ENCODE peak calls at places on chromosomes 16 and 17, in seven cellular contexts. X is psoas muscle, V is ovary, J is lower leg skin, A is stomach, M is astrocyte of the spinal cord, H is colonic mucosa. B is an unnamed sample.

GRCh38 chr16:3127745-3128144 is 7.1 kb upstream of the ZNF213 start:
- DNase-seq in M (no peak), X (no peak), A (no peak), H (no peak), V (no peak), J (no peak), B (no peak)

GRCh38 chr16:12124742-12125141 is 148.2 kb downstream of the SNX29 start:
- DNase-seq in M (no peak), V (no peak), J (no peak), H (no peak), A (no peak), X (no peak), B (no peak)

GRCh38 chr17:45782889-45783592 is 1.1 kb upstream of the CRHR1 start:
- DNase-seq in A (no peak), J (no peak), M (no peak), V (peak), X (peak), H (no peak), B (peak)

GRCh38 chr17:35245196-35245486 is 2.3 kb downstream of the SLFN5 start:
- DNase-seq in V (no peak), X (no peak), H (no peak), A (no peak), J (no peak), M (peak), B (no peak)

GRCh38 chr17:17719966-17720543 is 38.8 kb downstream of the RAI1 start:
- DNase-seq in A (no peak), H (no peak), X (no peak), J (no peak), V (no peak), M (no peak), B (no peak)

GRCh38 chr17:1720856-1721386 is 3.6 kb upstream of the WDR81 start:
- DNase-seq in A (peak), X (peak), H (peak), V (peak), M (peak), J (no peak), B (no peak)

GRCh38 chr17:35865412-35866355 is 3.0 kb downstream of the HEATR9 start:
- DNase-seq in H (no peak), J (no peak), V (no peak), X (no peak), A (no peak), M (peak), B (no peak)

GRCh38 chr16:87698241-87698640 is 67.5 kb downstream of the KLHDC4 start:
- DNase-seq in M (no peak), V (no peak), J (no peak), A (no peak), H (no peak), X (no peak), B (no peak)

GRCh38 chr16:71623597-71623996 is 2.4 kb upstream of the MARVELD3 start:
- DNase-seq in X (no peak), J (no peak), M (no peak), A (no peak), V (no peak), H (no peak), B (no peak)

GRCh38 chr17:66450008-66450856 is 147.8 kb downstream of the PRKCA start:
- DNase-seq in H (no peak), M (no peak), A (no peak), J (no peak), V (no peak), X (no peak), B (no peak)

GRCh38 chr16:51701025-51701424 is 550.0 kb upstream of the SALL1 start:
- DNase-seq in A (no peak), H (no peak), X (no peak), M (no peak), V (no peak), J (no peak), B (no peak)

GRCh38 chr17:7687072-7687907 is at the start of gene TP53:
- DNase-seq in H (peak), V (peak), A (peak), M (peak), X (peak), J (peak), B (no peak)

GRCh38 chr17:66667491-66668030 is 167.4 kb upstream of the CACNG5 start:
- DNase-seq in M (no peak), H (no peak), V (no peak), A (no peak), J (no peak), X (no peak), B (no peak)

GRCh38 chr16:46970089-46970488 is 3.4 kb downstream of the DNAJA2 start:
- DNase-seq in H (no peak), J (no peak), A (peak), M (no peak), X (peak), V (no peak), B (no peak)

GRCh38 chr17:77145635-77146632 is 5.2 kb downstream of the SEC14L1 start:
- DNase-seq in X (peak), V (no peak), H (peak), M (peak), J (peak), A (peak), B (no peak)

GRCh38 chr16:11075163-11075562 is 130.8 kb downstream of the CLEC16A start:
- DNase-seq in J (no peak), V (no peak), X (no peak), A (no peak), H (no peak), M (no peak), B (no peak)

GRCh38 chr16:22425036-22425801 is 50.8 kb upstream of the CDR2 start:
- DNase-seq in H (no peak), X (peak), M (no peak), J (peak), A (no peak), V (peak), B (no peak)

GRCh38 chr17:50672831-50673551 is 34.7 kb downstream of the ANKRD40 start:
- DNase-seq in V (no peak), J (peak), X (peak), H (no peak), M (no peak), A (no peak), B (no peak)

GRCh38 chr17:55340726-55341125 is 76.0 kb downstream of the HLF start:
- DNase-seq in V (no peak), X (no peak), J (no peak), A (no peak), H (no peak), M (no peak), B (no peak)

DNA sequence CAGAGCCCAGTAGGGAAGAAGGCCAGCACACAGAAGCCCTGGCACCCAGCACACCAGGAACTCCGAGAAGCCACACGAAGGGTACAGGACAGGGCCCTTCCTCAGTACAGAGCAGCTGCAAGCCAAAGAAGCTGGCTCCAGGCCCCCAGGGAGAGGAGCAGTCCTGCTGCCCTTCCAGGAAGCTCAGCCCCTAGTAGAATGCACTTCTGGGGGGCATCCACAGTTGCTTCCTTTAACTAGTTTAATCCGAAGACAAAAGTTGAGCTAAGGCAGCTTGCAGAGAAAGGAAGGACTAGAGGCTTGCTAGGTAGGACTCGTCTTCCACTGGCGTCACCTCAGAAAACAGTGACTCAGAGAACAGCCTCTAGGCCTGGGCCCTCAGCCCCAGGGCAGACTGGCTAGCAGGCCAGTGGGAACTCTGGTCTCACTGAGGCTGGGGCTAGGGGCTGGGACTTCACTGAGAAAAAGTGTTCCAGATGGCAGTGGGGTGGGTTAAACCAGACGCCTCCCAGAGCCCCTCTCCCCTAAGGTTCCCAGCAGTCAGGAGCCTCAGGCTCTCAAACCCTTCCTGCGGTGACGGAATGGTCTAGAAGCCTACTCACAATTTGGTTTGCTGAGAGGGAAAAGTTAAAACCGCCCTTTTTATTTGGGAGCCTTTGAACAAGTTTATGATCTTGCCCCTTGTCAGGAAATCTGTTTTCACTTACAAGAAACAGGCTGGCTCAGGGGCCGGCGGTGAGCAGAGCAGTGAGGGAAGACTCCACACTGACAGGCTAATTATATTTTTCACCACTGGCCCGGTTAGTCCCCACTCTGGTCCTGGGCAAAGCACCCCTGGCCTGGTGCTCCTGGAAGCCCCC is 41.4 kb downstream of the ACTG1 start:
- DNase-seq in J (no peak), M (peak), H (no peak), X (no peak), A (no peak), V (no peak), B (no peak)
- TF ChIP-seq CTCF in J (no peak), M (no peak), H (no peak), X (no peak), A (no peak), V (no peak), B (no peak)

DNA sequence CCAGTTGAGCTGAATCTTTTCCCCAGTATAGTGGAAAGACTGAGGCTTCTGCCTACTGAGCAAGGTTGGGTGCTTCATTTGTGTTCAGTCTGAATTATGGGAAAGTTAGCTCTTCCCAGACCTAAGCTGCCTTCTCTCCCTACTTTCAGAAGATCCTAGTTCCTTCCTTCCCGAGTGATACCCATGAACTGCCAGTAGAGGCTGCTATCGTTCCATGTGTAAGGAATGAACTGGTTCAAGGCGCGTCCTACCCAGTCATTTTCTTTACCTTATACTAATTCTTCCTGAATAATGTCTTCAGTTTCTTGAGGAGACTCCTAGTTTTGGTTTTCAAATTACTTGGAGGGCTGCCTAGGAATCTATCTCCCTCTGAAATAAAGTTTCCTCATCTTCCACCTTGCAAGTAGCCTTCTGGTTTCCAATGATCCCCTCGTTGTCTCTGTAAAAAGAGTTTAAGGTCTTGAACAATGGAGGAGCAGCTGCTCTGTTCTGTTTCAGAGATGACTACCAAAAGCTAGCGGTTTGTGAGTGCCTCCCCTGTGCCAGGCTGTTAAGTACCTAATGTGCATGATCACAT is 934 bp upstream of the AOC2 start:
- DNase-seq in V (no peak), H (peak), J (no peak), X (no peak), M (peak), A (no peak), B (peak)
- TF ChIP-seq CTCF in V (peak), H (peak), J (no peak), X (peak), M (peak), A (peak), B (peak)

GRCh38 chr16:4314532-4315184 is 1.2 kb upstream of the GLIS2 start:
- DNase-seq in X (peak), A (no peak), V (peak), H (peak), J (no peak), M (peak), B (peak)
- TF ChIP-seq CTCF in X (no peak), A (no peak), V (no peak), H (no peak), J (no peak), M (no peak), B (no peak)

DNA sequence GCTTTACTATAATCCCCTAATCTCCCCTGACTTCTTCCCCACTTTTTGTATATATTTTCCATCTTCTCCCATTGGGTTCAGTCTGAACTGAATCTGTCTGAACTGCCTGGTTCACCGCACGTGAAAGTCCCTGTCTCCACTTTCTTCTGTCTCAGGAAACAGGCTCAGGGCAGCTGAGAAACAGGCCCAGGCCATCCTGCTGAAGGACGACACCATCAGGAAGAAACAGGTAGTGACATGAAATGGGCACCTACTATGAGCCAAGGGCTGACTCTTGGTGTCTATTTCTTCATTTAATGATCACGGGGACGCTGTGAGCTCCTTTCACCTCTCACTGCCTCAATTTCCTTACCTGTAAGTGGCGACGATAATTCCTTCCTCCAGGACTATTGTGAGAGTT is 90.5 kb upstream of the HSBP1 start:
- DNase-seq in X (no peak), A (no peak), V (no peak), H (no peak), M (no peak), J (no peak), B (no peak)
- TF ChIP-seq CTCF in X (no peak), A (no peak), V (no peak), H (no peak), M (no peak), J (no peak), B (peak)

DNA sequence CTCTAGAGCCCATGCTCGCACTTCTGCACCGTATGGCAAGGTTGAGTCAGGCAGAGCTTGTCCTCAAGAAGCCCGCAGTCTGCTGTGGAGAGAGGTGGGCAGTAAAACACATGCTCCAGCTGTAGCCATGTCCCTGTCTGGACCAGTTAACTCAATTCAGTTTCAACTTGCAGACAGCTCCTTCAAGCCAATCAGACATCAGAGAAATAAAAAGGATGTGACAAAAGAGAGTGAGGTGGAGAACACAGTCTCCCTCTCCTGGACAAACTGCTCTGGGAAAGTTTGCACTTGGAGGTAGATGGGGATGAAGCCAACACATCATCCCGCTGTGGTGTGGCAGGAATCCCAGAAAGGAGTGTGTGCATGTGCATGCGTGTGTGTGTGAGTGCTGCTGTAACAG is 358.5 kb upstream of the ASIC2 start:
- DNase-seq in A (no peak), M (no peak), J (no peak), V (no peak), H (no peak), X (no peak), B (no peak)
- TF ChIP-seq CTCF in A (no peak), M (no peak), J (no peak), V (no peak), H (no peak), X (no peak), B (no peak)

GRCh38 chr16:65663774-65664173 is 541.9 kb upstream of the CDH11 start:
- DNase-seq in A (no peak), V (no peak), M (no peak), H (no peak), J (no peak), X (no peak), B (no peak)

GRCh38 chr16:65661451-65661850 is 539.6 kb upstream of the CDH11 start:
- DNase-seq in V (no peak), J (no peak), X (no peak), A (no peak), H (no peak), M (no peak), B (no peak)

GRCh38 chr16:65666132-65666869 is 544.4 kb upstream of the CDH11 start:
- DNase-seq in H (no peak), A (no peak), X (no peak), M (peak), J (no peak), V (peak), B (no peak)

GRCh38 chr16:65662236-65662635 is 540.4 kb upstream of the CDH11 start:
- DNase-seq in V (no peak), X (no peak), J (no peak), A (no peak), M (no peak), H (no peak), B (no peak)

GRCh38 chr16:65667013-65667578 is 545.2 kb upstream of the CDH11 start:
- DNase-seq in X (no peak), A (no peak), M (peak), V (no peak), H (no peak), J (no peak), B (no peak)
- TF ChIP-seq CTCF in X (no peak), A (no peak), M (peak), V (no peak), H (no peak), J (no peak), B (no peak)